ENCODE peak calls at places on chromosomes 3 and 15, in seven cellular contexts. One of them, this sample, is unnamed.

GRCh38 chr3:188156051-188156450 is 2.1 kb downstream of the LPP start:
- DNase-seq in body of pancreas: no peak
- DNase-seq in uterus: no peak
- DNase-seq in ovary: no peak
- DNase-seq in NB4: no peak
- DNase-seq in IMR-90: no peak
- DNase-seq in tibial nerve: no peak
- DNase-seq in this sample: peak

GRCh38 chr3:48899298-48899697 is 616 bp upstream of the SLC25A20 start:
- DNase-seq in body of pancreas: no peak
- DNase-seq in uterus: no peak
- DNase-seq in ovary: no peak
- DNase-seq in NB4: peak
- DNase-seq in IMR-90: no peak
- DNase-seq in tibial nerve: no peak
- DNase-seq in this sample: no peak

GRCh38 chr3:181567446-181568075 is 144.2 kb upstream of the SOX2 start:
- DNase-seq in body of pancreas: no peak
- DNase-seq in uterus: no peak
- DNase-seq in ovary: no peak
- DNase-seq in NB4: no peak
- DNase-seq in IMR-90: no peak
- DNase-seq in tibial nerve: no peak
- DNase-seq in this sample: no peak

GRCh38 chr15:77025471-77025901 is 30.6 kb downstream of the PSTPIP1 start:
- DNase-seq in body of pancreas: peak
- DNase-seq in uterus: peak
- DNase-seq in ovary: peak
- DNase-seq in NB4: no peak
- DNase-seq in IMR-90: no peak
- DNase-seq in tibial nerve: no peak
- DNase-seq in this sample: peak

GRCh38 chr3:119084371-119085069 is 49.9 kb upstream of the IGSF11 start:
- DNase-seq in body of pancreas: no peak
- DNase-seq in uterus: no peak
- DNase-seq in ovary: no peak
- DNase-seq in NB4: no peak
- DNase-seq in IMR-90: no peak
- DNase-seq in tibial nerve: no peak
- DNase-seq in this sample: no peak

GRCh38 chr3:192212979-192213378 is 514.4 kb downstream of the FGF12 start:
- DNase-seq in body of pancreas: no peak
- DNase-seq in uterus: no peak
- DNase-seq in ovary: no peak
- DNase-seq in NB4: no peak
- DNase-seq in IMR-90: no peak
- DNase-seq in tibial nerve: no peak
- DNase-seq in this sample: no peak

GRCh38 chr3:33426068-33426467 is 14.1 kb downstream of the UBP1 start:
- DNase-seq in body of pancreas: no peak
- DNase-seq in uterus: no peak
- DNase-seq in ovary: no peak
- DNase-seq in NB4: no peak
- DNase-seq in IMR-90: no peak
- DNase-seq in tibial nerve: no peak
- DNase-seq in this sample: no peak

GRCh38 chr3:9248232-9249191 is 934 bp downstream of the SRGAP3 start:
- DNase-seq in body of pancreas: peak
- DNase-seq in uterus: no peak
- DNase-seq in ovary: no peak
- DNase-seq in NB4: no peak
- DNase-seq in IMR-90: no peak
- DNase-seq in tibial nerve: no peak
- DNase-seq in this sample: no peak

GRCh38 chr15:31434418-31435255 is 108.0 kb downstream of the KLF13 start:
- DNase-seq in body of pancreas: peak
- DNase-seq in uterus: peak
- DNase-seq in ovary: no peak
- DNase-seq in NB4: peak
- DNase-seq in IMR-90: peak
- DNase-seq in tibial nerve: peak
- DNase-seq in this sample: peak

GRCh38 chr3:39154323-39155021 is 1.1 kb upstream of the CSRNP1 start:
- DNase-seq in body of pancreas: peak
- DNase-seq in uterus: peak
- DNase-seq in ovary: peak
- DNase-seq in NB4: peak
- DNase-seq in IMR-90: no peak
- DNase-seq in tibial nerve: no peak
- DNase-seq in this sample: no peak

GRCh38 chr3:122458992-122459391 is 43.1 kb upstream of the WDR5B start:
- DNase-seq in body of pancreas: no peak
- DNase-seq in uterus: no peak
- DNase-seq in ovary: no peak
- DNase-seq in NB4: peak
- DNase-seq in IMR-90: peak
- DNase-seq in tibial nerve: no peak
- DNase-seq in this sample: no peak

GRCh38 chr15:36501063-36501678 is 78.3 kb upstream of the CDIN1 start:
- DNase-seq in body of pancreas: peak
- DNase-seq in uterus: peak
- DNase-seq in ovary: no peak
- DNase-seq in NB4: peak
- DNase-seq in IMR-90: peak
- DNase-seq in tibial nerve: peak
- DNase-seq in this sample: no peak

GRCh38 chr3:186181901-186182300 is 73.0 kb upstream of the ETV5 start:
- DNase-seq in body of pancreas: peak
- DNase-seq in uterus: no peak
- DNase-seq in ovary: no peak
- DNase-seq in NB4: no peak
- DNase-seq in IMR-90: no peak
- DNase-seq in tibial nerve: no peak
- DNase-seq in this sample: no peak

GRCh38 chr3:38805765-38806386 is 10.1 kb downstream of the SCN10A start:
- DNase-seq in body of pancreas: peak
- DNase-seq in uterus: no peak
- DNase-seq in ovary: no peak
- DNase-seq in NB4: peak
- DNase-seq in IMR-90: peak
- DNase-seq in tibial nerve: no peak
- DNase-seq in this sample: no peak

GRCh38 chr15:41823502-41823901 is 4.4 kb upstream of the JMJD7 start:
- DNase-seq in body of pancreas: no peak
- DNase-seq in uterus: no peak
- DNase-seq in ovary: no peak
- DNase-seq in NB4: no peak
- DNase-seq in IMR-90: no peak
- DNase-seq in tibial nerve: no peak
- DNase-seq in this sample: no peak

GRCh38 chr3:188664795-188665194 is 507.0 kb upstream of the TPRG1 start:
- DNase-seq in body of pancreas: peak
- DNase-seq in uterus: no peak
- DNase-seq in ovary: no peak
- DNase-seq in NB4: peak
- DNase-seq in IMR-90: no peak
- DNase-seq in tibial nerve: no peak
- DNase-seq in this sample: no peak

GRCh38 chr15:37981781-37982180 is 47.3 kb downstream of the TMCO5A start:
- DNase-seq in body of pancreas: no peak
- DNase-seq in uterus: no peak
- DNase-seq in ovary: no peak
- DNase-seq in NB4: peak
- DNase-seq in IMR-90: peak
- DNase-seq in tibial nerve: no peak
- DNase-seq in this sample: no peak

GRCh38 chr3:132032959-132033358 is 1.9 kb downstream of the CPNE4 start:
- DNase-seq in body of pancreas: no peak
- DNase-seq in uterus: no peak
- DNase-seq in ovary: no peak
- DNase-seq in NB4: no peak
- DNase-seq in IMR-90: no peak
- DNase-seq in tibial nerve: no peak
- DNase-seq in this sample: no peak

GRCh38 chr3:132034486-132035464 is at the start of gene CPNE4:
- DNase-seq in body of pancreas: peak
- DNase-seq in uterus: peak
- DNase-seq in ovary: peak
- DNase-seq in NB4: peak
- DNase-seq in IMR-90: peak
- DNase-seq in tibial nerve: peak
- DNase-seq in this sample: peak

GRCh38 chr3:132038198-132038825 is 3.5 kb upstream of the CPNE4 start:
- DNase-seq in body of pancreas: no peak
- DNase-seq in uterus: no peak
- DNase-seq in ovary: no peak
- DNase-seq in NB4: peak
- DNase-seq in IMR-90: peak
- DNase-seq in tibial nerve: no peak
- DNase-seq in this sample: no peak

GRCh38 chr3:132033471-132033870 is 1.3 kb downstream of the CPNE4 start:
- DNase-seq in body of pancreas: no peak
- DNase-seq in uterus: no peak
- DNase-seq in ovary: no peak
- DNase-seq in NB4: no peak
- DNase-seq in IMR-90: no peak
- DNase-seq in tibial nerve: no peak
- DNase-seq in this sample: no peak

GRCh38 chr3:132034097-132034485 is 723 bp downstream of the CPNE4 start:
- DNase-seq in body of pancreas: no peak
- DNase-seq in uterus: no peak
- DNase-seq in ovary: no peak
- DNase-seq in NB4: no peak
- DNase-seq in IMR-90: no peak
- DNase-seq in tibial nerve: no peak
- DNase-seq in this sample: no peak
- H3K4me3 ChIP-seq in body of pancreas: no peak
- H3K4me3 ChIP-seq in uterus: no peak
- H3K4me3 ChIP-seq in ovary: no peak
- H3K4me3 ChIP-seq in NB4: no peak
- H3K4me3 ChIP-seq in IMR-90: no peak
- H3K4me3 ChIP-seq in tibial nerve: peak
- H3K4me3 ChIP-seq in this sample: no peak

GRCh38 chr3:108125550-108126071 is 34.8 kb upstream of the CD47 start:
- DNase-seq in body of pancreas: no peak
- DNase-seq in uterus: no peak
- DNase-seq in ovary: no peak
- DNase-seq in NB4: peak
- DNase-seq in IMR-90: no peak
- DNase-seq in tibial nerve: no peak
- DNase-seq in this sample: no peak
- TF ChIP-seq POLR2A in body of pancreas: no peak
- TF ChIP-seq POLR2A in uterus: no peak
- TF ChIP-seq POLR2A in ovary: no peak
- TF ChIP-seq POLR2A in NB4: no peak
- TF ChIP-seq POLR2A in IMR-90: no peak
- TF ChIP-seq POLR2A in tibial nerve: no peak
- TF ChIP-seq POLR2A in this sample: no peak

GRCh38 chr15:40151499-40151898 is 9.4 kb upstream of the BUB1B start:
- DNase-seq in body of pancreas: no peak
- DNase-seq in uterus: no peak
- DNase-seq in ovary: no peak
- DNase-seq in NB4: no peak
- DNase-seq in IMR-90: no peak
- DNase-seq in tibial nerve: no peak
- DNase-seq in this sample: no peak
- TF ChIP-seq CTCF in body of pancreas: no peak
- TF ChIP-seq CTCF in uterus: no peak
- TF ChIP-seq CTCF in ovary: no peak
- TF ChIP-seq CTCF in NB4: no peak
- TF ChIP-seq CTCF in IMR-90: no peak
- TF ChIP-seq CTCF in tibial nerve: no peak
- TF ChIP-seq CTCF in this sample: no peak

GRCh38 chr15:98549003-98549402 is 99.3 kb upstream of the IGF1R start:
- DNase-seq in body of pancreas: no peak
- DNase-seq in uterus: no peak
- DNase-seq in ovary: no peak
- DNase-seq in NB4: no peak
- DNase-seq in IMR-90: no peak
- DNase-seq in tibial nerve: no peak
- DNase-seq in this sample: no peak
- H3K4me3 ChIP-seq in body of pancreas: no peak
- H3K4me3 ChIP-seq in uterus: peak
- H3K4me3 ChIP-seq in ovary: peak
- H3K4me3 ChIP-seq in NB4: no peak
- H3K4me3 ChIP-seq in IMR-90: peak
- H3K4me3 ChIP-seq in tibial nerve: peak
- H3K4me3 ChIP-seq in this sample: no peak

GRCh38 chr15:101255615-101256350 is 3.9 kb upstream of the CHSY1 start:
- DNase-seq in body of pancreas: peak
- DNase-seq in uterus: no peak
- DNase-seq in ovary: no peak
- DNase-seq in NB4: no peak
- DNase-seq in IMR-90: peak
- DNase-seq in tibial nerve: no peak
- DNase-seq in this sample: peak
- TF ChIP-seq POLR2A in body of pancreas: no peak
- TF ChIP-seq POLR2A in uterus: no peak
- TF ChIP-seq POLR2A in ovary: no peak
- TF ChIP-seq POLR2A in NB4: no peak
- TF ChIP-seq POLR2A in IMR-90: no peak
- TF ChIP-seq POLR2A in tibial nerve: no peak
- TF ChIP-seq POLR2A in this sample: no peak

GRCh38 chr15:51100785-51101489 is 6.2 kb upstream of the TNFAIP8L3 start:
- DNase-seq in body of pancreas: no peak
- DNase-seq in uterus: no peak
- DNase-seq in ovary: no peak
- DNase-seq in NB4: no peak
- DNase-seq in IMR-90: no peak
- DNase-seq in tibial nerve: no peak
- DNase-seq in this sample: no peak
- TF ChIP-seq CTCF in body of pancreas: no peak
- TF ChIP-seq CTCF in uterus: no peak
- TF ChIP-seq CTCF in ovary: no peak
- TF ChIP-seq CTCF in NB4: no peak
- TF ChIP-seq CTCF in IMR-90: no peak
- TF ChIP-seq CTCF in tibial nerve: no peak
- TF ChIP-seq CTCF in this sample: no peak

GRCh38 chr3:107432646-107433045 is 55.4 kb downstream of the CCDC54 start:
- DNase-seq in body of pancreas: no peak
- DNase-seq in uterus: no peak
- DNase-seq in ovary: peak
- DNase-seq in NB4: peak
- DNase-seq in IMR-90: no peak
- DNase-seq in tibial nerve: no peak
- DNase-seq in this sample: no peak
- H3K4me3 ChIP-seq in body of pancreas: no peak
- H3K4me3 ChIP-seq in uterus: no peak
- H3K4me3 ChIP-seq in ovary: no peak
- H3K4me3 ChIP-seq in NB4: no peak
- H3K4me3 ChIP-seq in IMR-90: no peak
- H3K4me3 ChIP-seq in tibial nerve: no peak
- H3K4me3 ChIP-seq in this sample: no peak